ENCODE peak calls at places on chromosomes 12 and 14, in seven cellular contexts. U, Y, G, Q, T, W and H are unnamed samples.

GRCh38 chr14:55979096-55979495 is 139.1 kb upstream of the PELI2 start:
- DNase-seq in T (no peak), U (no peak), Y (no peak), Q (no peak), W (no peak), G (no peak), H (no peak)

GRCh38 chr12:20370001-20370381 is 1.7 kb downstream of the PDE3A start:
- DNase-seq in W (peak), Q (peak), U (no peak), Y (peak), G (no peak), T (no peak), H (peak)

GRCh38 chr12:110165540-110166159 is 41.5 kb downstream of the IFT81 start:
- DNase-seq in U (no peak), Q (peak), G (no peak), Y (peak), T (peak), W (no peak), H (no peak)

GRCh38 chr14:32201196-32201815 is 539 bp upstream of the RNU6-7 start:
- DNase-seq in Q (peak), Y (peak), U (peak), T (peak), G (peak), W (peak), H (peak)

GRCh38 chr12:64709429-64709828 is 49.8 kb downstream of the GNS start:
- DNase-seq in Y (no peak), U (no peak), T (no peak), G (no peak), Q (no peak), W (no peak), H (no peak)

GRCh38 chr12:50241178-50241577 is 42.1 kb downstream of the LIMA1 start:
- DNase-seq in Y (no peak), W (no peak), T (no peak), G (no peak), Q (no peak), U (peak), H (peak)

GRCh38 chr14:64721391-64721791 is 17.2 kb downstream of the PLEKHG3 start:
- DNase-seq in Y (no peak), T (no peak), W (no peak), Q (no peak), G (no peak), U (peak), H (peak)

GRCh38 chr12:92140919-92141536 is 4.6 kb downstream of the BTG1 start:
- DNase-seq in G (no peak), W (no peak), Q (no peak), U (no peak), Y (no peak), T (no peak), H (peak)

GRCh38 chr12:124847113-124847512 is 16.6 kb downstream of the SCARB1 start:
- DNase-seq in Y (no peak), Q (no peak), W (no peak), G (no peak), U (no peak), T (no peak), H (no peak)

GRCh38 chr14:71713061-71713850 is 219.0 kb upstream of the RGS6 start:
- DNase-seq in Y (no peak), W (no peak), U (peak), T (peak), Q (no peak), G (no peak), H (no peak)

GRCh38 chr14:51783765-51784164 is 76.6 kb upstream of the GNG2 start:
- DNase-seq in W (no peak), T (peak), Q (no peak), U (peak), G (no peak), Y (no peak), H (peak)

GRCh38 chr14:90886297-90886830 is 70.1 kb upstream of the TTC7B start:
- DNase-seq in Q (no peak), G (no peak), U (no peak), Y (no peak), W (no peak), T (peak), H (no peak)

GRCh38 chr14:58272589-58273372 is 25.6 kb upstream of the ARID4A start:
- DNase-seq in U (peak), G (no peak), W (no peak), T (peak), Y (no peak), Q (peak), H (peak)

GRCh38 chr14:74514471-74514932 is 20.9 kb downstream of the ISCA2 start:
- DNase-seq in W (no peak), T (peak), Y (no peak), Q (no peak), U (peak), G (no peak), H (peak)

GRCh38 chr12:104627231-104627974 is 170.7 kb downstream of the CHST11 start:
- DNase-seq in Q (no peak), T (no peak), W (no peak), U (no peak), Y (no peak), G (no peak), H (no peak)

GRCh38 chr12:647039-647712 is 16.1 kb downstream of the NINJ2 start:
- DNase-seq in W (no peak), U (no peak), Q (no peak), T (no peak), Y (no peak), G (no peak), H (no peak)

GRCh38 chr12:389138-390096 is at the start of gene KDM5A:
- DNase-seq in Y (peak), T (peak), G (peak), Q (peak), U (peak), W (peak), H (peak)

GRCh38 chr12:44812062-44812461 is 64.1 kb downstream of the NELL2 start:
- DNase-seq in Q (peak), U (no peak), T (peak), W (no peak), G (no peak), Y (no peak), H (no peak)

GRCh38 chr12:92539966-92540791 is 162.6 kb upstream of the PLEKHG7 start:
- DNase-seq in Q (peak), Y (peak), W (no peak), T (no peak), U (no peak), G (no peak), H (no peak)

GRCh38 chr14:55026441-55026792 is 482 bp downstream of the WDHD1 start:
- DNase-seq in W (no peak), Q (no peak), Y (no peak), G (no peak), T (peak), U (no peak), H (no peak)

GRCh38 chr12:46153267-46153872 is 115.5 kb downstream of the SLC38A1 start:
- DNase-seq in T (peak), W (no peak), U (peak), Y (no peak), G (no peak), Q (peak), H (peak)

GRCh38 chr14:69719501-69719951 is 47.4 kb upstream of the SRSF5 start:
- DNase-seq in W (no peak), U (peak), Y (peak), G (no peak), T (peak), Q (no peak), H (peak)

GRCh38 chr12:54560374-54560858 is 11.0 kb downstream of the PDE1B start:
- DNase-seq in U (peak), Y (peak), W (peak), T (peak), Q (peak), G (peak), H (peak)

GRCh38 chr14:69614592-69614991 is 3.2 kb downstream of the SUSD6 start:
- DNase-seq in Y (no peak), G (no peak), Q (no peak), T (peak), U (no peak), W (no peak), H (no peak)

GRCh38 chr12:97568336-97569180 is 106.0 kb downstream of the RMST start:
- DNase-seq in W (no peak), Y (no peak), U (no peak), T (peak), G (no peak), Q (peak), H (no peak)

GRCh38 chr12:28033538-28033915 is 61.0 kb upstream of the PTHLH start:
- DNase-seq in Q (no peak), T (no peak), G (no peak), U (peak), Y (no peak), W (no peak), H (peak)

GRCh38 chr14:64089920-64090319 is 204.3 kb downstream of the ESR2 start:
- DNase-seq in T (no peak), W (peak), G (peak), Q (peak), U (peak), Y (peak), H (peak)

GRCh38 chr14:35825968-35826217 is 245 bp upstream of the BRMS1L start:
- DNase-seq in W (no peak), Y (no peak), T (no peak), G (no peak), Q (no peak), U (no peak), H (no peak)

GRCh38 chr12:545835-546234 is 86.1 kb downstream of the B4GALNT3 start:
- DNase-seq in Q (no peak), W (no peak), T (no peak), U (no peak), Y (no peak), G (no peak), H (no peak)

GRCh38 chr14:75981426-75981825 is 369 bp downstream of the TGFB3 start:
- DNase-seq in W (no peak), T (no peak), U (no peak), G (peak), Q (peak), Y (peak), H (no peak)

GRCh38 chr12:110343114-110343513 is 60.4 kb downstream of the ANAPC7 start:
- DNase-seq in T (no peak), W (no peak), Q (no peak), Y (no peak), G (no peak), U (no peak), H (no peak)

GRCh38 chr12:25386823-25387134 is 136.1 kb upstream of the KRAS start:
- DNase-seq in T (no peak), G (no peak), W (no peak), Y (no peak), Q (no peak), U (no peak), H (no peak)

GRCh38 chr12:68958337-68958736 is 25.4 kb upstream of the CPM start:
- DNase-seq in G (no peak), Q (no peak), Y (no peak), W (no peak), T (no peak), U (no peak), H (no peak)

GRCh38 chr14:43894534-43894933 is 612.5 kb downstream of the FSCB start:
- DNase-seq in G (no peak), Q (peak), Y (no peak), T (peak), U (peak), W (no peak), H (peak)

DNA sequence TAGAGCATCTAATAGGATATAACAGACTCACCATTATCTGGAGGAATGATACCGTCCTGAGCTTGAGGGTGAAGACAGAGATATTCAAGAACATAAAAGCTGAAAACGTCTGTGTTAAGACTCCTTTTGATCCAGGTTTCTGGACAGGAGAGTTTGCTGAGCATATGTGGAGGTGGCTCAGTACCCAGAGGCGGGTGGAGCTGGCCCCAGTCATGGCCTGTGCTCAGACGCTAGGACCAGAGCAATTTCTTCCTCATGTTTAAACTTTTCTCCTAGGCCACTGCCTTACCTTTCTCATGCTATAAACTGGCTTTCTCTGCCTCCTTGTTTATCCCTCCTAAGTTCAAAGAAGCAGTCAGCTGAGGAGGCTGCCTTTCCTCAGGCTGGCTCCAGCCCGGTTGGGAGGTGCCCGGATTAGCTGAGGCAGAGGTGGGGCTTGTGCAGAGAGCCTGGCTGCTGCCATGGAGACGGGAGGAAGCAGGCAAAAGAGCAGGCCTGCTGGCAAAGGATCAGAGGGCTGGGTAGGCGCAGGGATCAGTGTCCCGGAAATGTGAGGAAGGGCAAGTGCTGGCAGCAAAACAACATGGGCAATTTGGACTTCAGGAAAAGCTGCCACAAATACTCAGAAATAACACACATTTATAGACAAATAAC is 13.7 kb downstream of the COA8 start:
- DNase-seq in Q (peak), G (peak), W (no peak), T (peak), U (peak), Y (peak), H (peak)
- H3K4ac ChIP-seq in Q (no peak), G (no peak), W (no peak), T (no peak), U (peak), Y (no peak), H (no peak)

DNA sequence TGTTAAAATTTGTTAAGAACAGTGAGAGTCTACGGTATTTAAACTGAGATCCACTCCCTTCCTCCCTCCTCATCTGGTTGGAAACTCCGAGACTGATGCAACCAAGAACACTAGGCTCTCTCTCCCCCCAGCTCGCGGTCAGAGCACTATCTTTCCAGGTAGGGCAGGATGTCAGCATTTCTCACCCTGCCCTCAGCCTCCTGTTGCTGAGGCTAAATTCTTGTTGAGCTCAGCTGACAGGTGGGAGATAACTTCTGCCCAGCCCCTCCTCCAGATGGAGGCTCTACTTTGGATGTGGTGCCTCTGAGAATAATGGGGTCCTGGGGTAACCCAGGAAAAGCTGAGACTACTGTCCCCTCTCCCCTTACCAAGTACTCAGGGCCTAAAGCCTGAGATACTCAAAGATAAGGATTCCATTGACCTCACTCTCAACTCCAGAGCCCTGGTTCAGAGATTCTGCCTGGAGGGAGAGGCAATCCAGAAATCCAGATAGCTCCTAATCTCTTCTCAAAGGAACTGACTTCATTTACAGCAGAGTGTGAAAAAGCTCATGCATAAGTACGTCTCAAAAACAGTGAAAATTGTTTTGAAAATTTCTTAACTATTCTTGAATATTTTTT is 110.1 kb downstream of the EML5 start:
- DNase-seq in W (peak), Q (peak), U (no peak), Y (peak), G (no peak), T (peak), H (no peak)
- H3K4ac ChIP-seq in W (no peak), Q (no peak), U (no peak), Y (no peak), G (no peak), T (no peak), H (no peak)

GRCh38 chr12:119088917-119089667 is 89.6 kb upstream of the HSPB8 start:
- DNase-seq in T (no peak), Y (peak), G (peak), W (peak), Q (peak), U (no peak), H (no peak)
- H3K4ac ChIP-seq in T (no peak), Y (no peak), G (no peak), W (no peak), Q (no peak), U (no peak), H (no peak)

DNA sequence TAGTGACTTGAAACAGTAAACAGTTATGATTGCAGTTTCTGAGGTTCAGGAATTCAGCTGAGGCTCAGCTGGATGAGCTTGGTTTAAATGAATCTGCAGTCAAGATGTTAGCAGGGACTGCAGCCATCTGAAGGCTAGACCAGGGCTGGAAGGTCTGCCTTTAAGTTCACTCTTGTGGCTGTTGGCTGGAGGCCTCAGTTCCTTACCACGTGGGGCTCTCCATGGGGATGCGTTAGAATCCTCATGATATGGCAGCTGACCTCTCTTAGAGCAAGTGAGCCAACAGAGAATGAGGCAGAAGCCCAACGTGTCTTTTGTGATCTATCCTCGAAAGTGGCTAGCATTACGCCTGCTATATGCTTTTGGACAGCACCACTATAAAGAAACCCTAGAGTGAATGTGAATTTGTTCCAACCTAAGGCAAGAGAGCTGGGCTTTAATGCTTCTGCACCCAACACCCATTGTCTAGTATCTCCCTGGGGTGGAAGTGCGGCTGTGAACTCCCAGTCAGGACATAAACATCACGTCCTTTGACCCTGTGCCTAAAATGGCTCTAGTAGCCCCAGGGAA is 26.1 kb downstream of the HSPB8 start:
- DNase-seq in W (no peak), U (no peak), Q (no peak), Y (no peak), T (no peak), G (no peak), H (no peak)
- H3K4ac ChIP-seq in W (no peak), U (no peak), Q (no peak), Y (no peak), T (no peak), G (no peak), H (no peak)

GRCh38 chr12:122206111-122206881 is 2.8 kb downstream of the B3GNT4 start:
- DNase-seq in Q (no peak), T (no peak), G (no peak), Y (no peak), W (no peak), U (no peak), H (no peak)
- H3K4ac ChIP-seq in Q (no peak), T (no peak), G (no peak), Y (no peak), W (no peak), U (no peak), H (no peak)

GRCh38 chr12:127209318-127209717 is 1057.7 kb upstream of the TMEM132C start:
- DNase-seq in W (no peak), U (no peak), Q (no peak), Y (no peak), G (no peak), T (no peak), H (no peak)
- H3K4ac ChIP-seq in W (no peak), U (no peak), Q (no peak), Y (no peak), G (no peak), T (no peak), H (no peak)

GRCh38 chr12:88237954-88238353 is 95.8 kb downstream of the TMTC3 start:
- DNase-seq in W (no peak), T (no peak), G (no peak), Q (no peak), Y (no peak), U (peak), H (peak)

GRCh38 chr12:88235183-88235833 is 93.2 kb downstream of the TMTC3 start:
- DNase-seq in U (no peak), Y (no peak), G (no peak), Q (no peak), T (peak), W (no peak), H (no peak)

GRCh38 chr12:88242161-88242925 is 100.2 kb downstream of the TMTC3 start:
- DNase-seq in Q (peak), U (peak), W (no peak), Y (no peak), T (no peak), G (no peak), H (peak)

GRCh38 chr12:88242939-88243338 is 100.8 kb downstream of the TMTC3 start:
- DNase-seq in T (no peak), W (no peak), G (no peak), U (no peak), Q (no peak), Y (no peak), H (no peak)

DNA sequence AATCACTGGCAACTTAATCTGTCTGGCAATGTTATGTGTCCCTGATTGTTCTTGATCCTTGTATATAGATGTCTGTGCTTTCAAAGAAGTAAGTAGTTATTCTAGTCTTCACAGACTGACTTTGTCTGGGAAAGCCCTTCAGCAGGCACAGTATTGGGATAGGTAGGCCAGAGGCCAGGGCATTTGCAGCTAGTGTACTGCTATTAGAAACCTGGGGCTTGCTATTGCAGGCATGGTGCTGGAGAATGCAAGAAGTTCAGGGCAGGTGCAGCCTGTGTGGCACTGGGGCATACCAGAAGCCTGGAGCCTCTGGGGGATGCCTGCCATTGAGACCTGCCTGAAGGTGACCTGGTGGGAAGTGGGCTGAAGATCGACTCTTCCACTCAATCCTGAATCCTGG is 96.3 kb downstream of the TMTC3 start:
- DNase-seq in Q (no peak), Y (no peak), T (no peak), W (no peak), U (no peak), G (no peak), H (no peak)
- H3K4ac ChIP-seq in Q (no peak), Y (no peak), T (no peak), W (no peak), U (peak), G (no peak), H (no peak)

GRCh38 chr12:21879312-21879711 is 61.9 kb downstream of the ABCC9 start:
- DNase-seq in G (no peak), U (no peak), Q (no peak), T (no peak), Y (no peak), W (no peak), H (no peak)

GRCh38 chr12:21881950-21882349 is 59.3 kb downstream of the ABCC9 start:
- DNase-seq in U (no peak), Q (no peak), G (no peak), W (no peak), T (no peak), Y (peak), H (no peak)

GRCh38 chr12:21882635-21883034 is 58.6 kb downstream of the ABCC9 start:
- DNase-seq in W (no peak), G (no peak), U (no peak), T (no peak), Q (no peak), Y (no peak), H (no peak)

DNA sequence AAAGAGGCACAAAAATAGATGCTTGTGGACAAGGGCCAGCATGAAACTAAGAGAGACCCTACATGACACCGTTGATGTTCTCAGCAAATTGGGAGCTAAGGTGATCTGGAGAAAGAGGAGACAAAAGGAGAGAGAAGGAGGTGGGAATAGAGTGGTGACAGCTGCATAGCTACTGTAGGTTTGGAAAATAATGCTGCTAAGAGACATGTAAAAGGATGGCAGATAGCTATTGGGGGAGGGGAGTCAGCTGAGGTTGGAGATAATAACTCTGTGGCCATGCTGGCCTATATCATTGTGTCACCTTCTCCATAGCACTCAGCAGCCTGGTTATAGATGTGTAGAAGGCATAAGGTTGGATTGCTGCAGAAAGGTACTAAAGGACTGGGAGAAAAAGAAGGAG is 63.6 kb downstream of the ABCC9 start:
- DNase-seq in T (no peak), G (no peak), W (no peak), Y (no peak), Q (no peak), U (no peak), H (no peak)
- H3K4ac ChIP-seq in T (no peak), G (no peak), W (no peak), Y (no peak), Q (no peak), U (no peak), H (no peak)